ENCODE peak calls at places on chromosomes 5 and 9, in seven cellular contexts. X is pancreas; Y is naive B cell; S is activated CD8-positive, alpha-beta memory T cell treated with anti-CD3 and anti-CD28 coated beads, Interleukin-2, amount 10 ng/mL, durations not matched to agents 7 days and 5 days; L is COR-L47; U is HS-5; A is activated T-helper 1 cell treated with Interleukin-2 at 50 U/mL for 16 hours. O is an unnamed sample.

GRCh38 chr9:5846080-5846479 is 13.2 kb upstream of the ERMP1 start:
- DNase-seq in U (no peak), Y (no peak), L (no peak), X (no peak), A (no peak), S (no peak), O (no peak)

GRCh38 chr9:116942593-116943061 is 255.5 kb downstream of the TRIM32 start:
- DNase-seq in S (no peak), A (no peak), U (no peak), Y (no peak), L (no peak), X (no peak), O (no peak)

GRCh38 chr5:110651507-110651906 is 75.0 kb downstream of the TMEM232 start:
- DNase-seq in U (peak), X (no peak), A (no peak), Y (no peak), L (no peak), S (no peak), O (no peak)

GRCh38 chr5:95870105-95870672 is 47.7 kb upstream of the GLRX start:
- DNase-seq in U (no peak), S (peak), Y (peak), A (no peak), L (no peak), X (no peak), O (no peak)

GRCh38 chr5:172420215-172420934 is 34.0 kb downstream of the SH3PXD2B start:
- DNase-seq in X (peak), A (no peak), Y (no peak), S (peak), U (peak), L (no peak), O (peak)

GRCh38 chr9:7336356-7337075 is 463.1 kb downstream of the DMAC1 start:
- DNase-seq in L (no peak), A (no peak), S (no peak), X (no peak), Y (no peak), U (no peak), O (no peak)

GRCh38 chr9:8783999-8784398 is 984.4 kb upstream of the DMAC1 start:
- DNase-seq in S (no peak), X (no peak), A (no peak), L (no peak), U (no peak), Y (no peak), O (no peak)

GRCh38 chr9:99555792-99556191 is 265.9 kb upstream of the NR4A3 start:
- DNase-seq in S (no peak), A (no peak), U (no peak), X (no peak), Y (no peak), L (no peak), O (no peak)

GRCh38 chr9:12849486-12850010 is 74.7 kb downstream of the LURAP1L start:
- DNase-seq in A (no peak), Y (no peak), L (no peak), S (no peak), X (no peak), U (no peak), O (no peak)